ENCODE peak calls at places on chromosomes 1 and 21, in seven cellular contexts. P is heart right ventricle, K is endodermal cell, X is colonic mucosa, M is stomach, O is Peyer's patch, N is left lung. V is an unnamed sample. For H3K4me1, the result is how much of the 10 kb centered on the place peaks cover.

GRCh38 chr21:45502006-45502345 is 40.3 kb downstream of the SLC19A1 start:
- DNase-seq in P (no peak), K (peak), X (no peak), M (no peak), O (peak), N (peak), V (peak)

GRCh38 chr1:84510668-84511067 is 4.3 kb upstream of the GNG5 start:
- DNase-seq in P (no peak), K (no peak), X (no peak), M (no peak), O (no peak), N (no peak), V (no peak)

GRCh38 chr1:233208687-233209086 is 86.8 kb downstream of the PCNX2 start:
- DNase-seq in P (no peak), K (no peak), X (no peak), M (no peak), O (no peak), N (no peak), V (no peak)

GRCh38 chr1:119742193-119742592 is 26.5 kb downstream of the HMGCS2 start:
- DNase-seq in P (peak), K (no peak), X (no peak), M (no peak), O (no peak), N (no peak), V (no peak)

GRCh38 chr1:232142403-232143314 is 487.3 kb downstream of the SIPA1L2 start:
- DNase-seq in P (no peak), K (peak), X (peak), M (no peak), O (no peak), N (no peak), V (no peak)

GRCh38 chr1:205822397-205822796 is 9.4 kb upstream of the SLC41A1 start:
- DNase-seq in P (no peak), K (no peak), X (no peak), M (no peak), O (no peak), N (no peak), V (no peak)

GRCh38 chr1:1006305-1007159 is 6.6 kb upstream of the HES4 start:
- DNase-seq in P (no peak), K (peak), X (peak), M (peak), O (peak), N (peak), V (peak)

GRCh38 chr1:53341961-53342707 is 14.3 kb upstream of the LRP8 start:
- DNase-seq in P (no peak), K (peak), X (peak), M (peak), O (peak), N (no peak), V (no peak)

GRCh38 chr1:67889940-67890567 is 56.8 kb upstream of the GNG12 start:
- DNase-seq in P (no peak), K (no peak), X (no peak), M (no peak), O (no peak), N (peak), V (no peak)

GRCh38 chr1:112794654-112795239 is 79.6 kb upstream of the PPM1J start:
- DNase-seq in P (no peak), K (no peak), X (no peak), M (no peak), O (no peak), N (no peak), V (no peak)

GRCh38 chr1:211735208-211736170 is 60.1 kb upstream of the NEK2 start:
- DNase-seq in P (no peak), K (peak), X (peak), M (no peak), O (peak), N (peak), V (peak)

GRCh38 chr1:232450626-232451025 is 179.3 kb downstream of the SIPA1L2 start:
- DNase-seq in P (no peak), K (no peak), X (no peak), M (no peak), O (no peak), N (no peak), V (no peak)

GRCh38 chr1:39394598-39394997 is 96.8 kb upstream of the BMP8A start:
- DNase-seq in P (no peak), K (peak), X (peak), M (no peak), O (no peak), N (no peak), V (no peak)
- H3K4me1 ChIP-seq in P (half or more), K (under half), X (under half), M (half or more), O (under half), N (half or more), V (half or more)

DNA sequence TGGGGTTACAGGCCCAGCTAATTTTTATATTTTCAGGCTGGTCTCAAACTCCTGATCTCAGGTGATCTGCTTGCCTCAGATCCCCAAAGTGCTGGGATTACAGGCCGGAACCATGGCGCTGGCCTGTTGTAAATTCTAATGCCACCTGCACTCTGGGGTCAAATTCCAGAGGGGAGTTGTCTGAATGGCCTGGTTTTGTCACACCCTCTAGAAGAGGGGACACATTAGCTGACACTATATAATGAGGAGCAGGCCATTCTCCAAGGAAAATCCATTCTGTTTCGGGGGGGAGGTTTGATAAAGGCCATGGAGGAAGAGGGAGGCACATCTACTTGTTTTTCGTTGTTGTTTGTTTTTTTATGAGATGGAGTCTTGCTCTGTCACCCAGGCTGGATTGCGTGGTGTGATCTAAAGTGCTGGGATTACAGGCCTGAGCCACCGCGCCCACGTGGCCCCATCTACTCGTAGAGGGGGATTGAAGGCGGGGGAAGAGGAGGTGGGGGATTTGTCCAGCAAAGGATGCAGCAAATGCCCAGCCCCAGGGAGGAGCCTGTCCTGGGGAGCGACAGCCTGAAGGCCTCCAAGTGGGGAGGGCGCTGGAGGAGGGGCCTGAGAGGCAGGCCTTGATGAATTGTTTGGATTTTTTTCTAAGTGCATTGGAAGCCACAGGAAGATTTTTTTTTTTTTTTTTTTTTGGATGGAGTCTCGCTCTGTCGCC is 78.4 kb upstream of the SLC45A1 start:
- DNase-seq in P (no peak), K (peak), X (peak), M (peak), O (peak), N (no peak), V (no peak)
- TF ChIP-seq CTCF in P (no peak), K (no peak), X (no peak), M (no peak), O (peak), N (no peak), V (no peak)

GRCh38 chr1:178945763-178946266 is 74.9 kb upstream of the ANGPTL1 start:
- DNase-seq in P (no peak), K (peak), X (no peak), M (no peak), O (peak), N (no peak), V (peak)
- H3K4me1 ChIP-seq in P (under half), K (under half), X (under half), M (under half), O (under half), N (under half), V (under half)

GRCh38 chr1:11272544-11272841 is 505 bp upstream of the UBIAD1 start:
- DNase-seq in P (no peak), K (no peak), X (no peak), M (no peak), O (no peak), N (no peak), V (no peak)

GRCh38 chr1:11273595-11274234 is 717 bp downstream of the UBIAD1 start:
- DNase-seq in P (no peak), K (no peak), X (no peak), M (no peak), O (no peak), N (no peak), V (no peak)

GRCh38 chr1:11272842-11273594 is at the start of gene UBIAD1:
- DNase-seq in P (peak), K (peak), X (peak), M (peak), O (peak), N (peak), V (peak)
- TF ChIP-seq CTCF in P (no peak), K (peak), X (no peak), M (peak), O (no peak), N (no peak), V (no peak)

DNA sequence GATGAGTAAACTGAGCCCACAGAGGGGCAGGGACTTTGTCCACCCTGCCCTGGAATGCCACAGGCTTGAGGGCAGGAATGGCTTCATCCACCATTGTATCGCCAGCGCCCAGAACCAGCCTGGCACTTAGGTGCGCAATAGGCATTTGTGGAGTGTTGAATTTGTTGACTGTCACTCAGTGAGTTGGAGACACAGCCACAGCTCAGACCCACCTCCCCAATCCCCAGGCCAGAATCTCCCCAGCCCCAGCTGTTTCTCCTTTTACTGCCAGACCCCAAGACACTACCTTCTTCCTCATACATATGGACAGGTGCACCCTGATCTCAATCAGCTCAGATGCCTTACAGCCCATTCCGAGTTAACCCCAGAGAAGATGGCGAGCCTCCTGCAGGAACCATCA is 674.5 kb downstream of the MATN1 start:
- DNase-seq in P (no peak), K (no peak), X (no peak), M (peak), O (peak), N (no peak), V (no peak)
- H3K4me1 ChIP-seq in P (under half), K (under half), X (under half), M (under half), O (under half), N (under half), V (under half)

GRCh38 chr1:215987092-215987855 is 420.2 kb downstream of the KCTD3 start:
- DNase-seq in P (no peak), K (peak), X (no peak), M (no peak), O (no peak), N (no peak), V (no peak)

DNA sequence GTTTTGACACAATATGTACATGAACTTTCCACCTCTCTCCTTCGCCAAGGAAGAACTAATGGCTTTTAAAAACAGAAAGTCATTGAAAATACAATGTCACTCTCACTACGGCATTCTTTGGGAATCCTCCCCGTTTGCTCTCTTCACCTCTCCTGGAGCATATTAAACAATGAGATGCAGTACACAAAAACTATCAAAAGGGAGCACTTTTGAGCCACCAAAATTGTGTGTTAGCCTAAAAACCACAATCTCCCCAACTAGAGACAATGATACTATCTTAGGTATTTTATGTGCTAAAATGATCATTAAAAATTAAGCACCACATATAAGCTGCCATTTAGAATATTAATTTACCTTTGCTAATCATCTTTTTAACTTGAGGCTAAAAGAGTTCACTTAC is 425.5 kb downstream of the KCTD3 start:
- DNase-seq in P (no peak), K (no peak), X (no peak), M (no peak), O (no peak), N (no peak), V (no peak)
- TF ChIP-seq CTCF in P (no peak), K (peak), X (no peak), M (no peak), O (no peak), N (no peak), V (peak)

DNA sequence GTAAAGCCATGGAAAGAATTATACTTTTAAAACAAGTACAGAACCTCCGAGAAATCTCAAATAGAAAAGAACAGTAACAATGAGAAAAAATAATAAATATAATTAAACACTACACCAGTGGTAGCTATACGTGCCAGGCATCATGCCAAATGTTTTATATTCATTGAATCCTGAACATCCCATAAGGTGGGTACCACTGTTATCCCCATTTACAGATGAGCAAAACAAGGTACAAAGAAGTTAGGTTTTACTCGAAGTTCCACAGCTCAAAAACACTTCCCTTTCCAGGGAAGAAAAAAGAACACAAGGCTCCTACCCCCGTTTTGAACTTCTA is 33.4 kb downstream of the JAK1 start:
- DNase-seq in P (no peak), K (no peak), X (no peak), M (no peak), O (no peak), N (no peak), V (no peak)
- H3K4me1 ChIP-seq in P (under half), K (under half), X (under half), M (under half), O (under half), N (under half), V (half or more)

V was measured in psoas muscle.